ENCODE peak calls at places on chromosomes 4 and X, in four cellular contexts. K is sigmoid colon, J is GM23248, Z is endodermal cell. H is an unnamed sample.

GRCh38 chr4:57080781-57081650 is 29.2 kb downstream of the IGFBP7 start:
- DNase-seq in J (peak), Z (no peak), K (no peak), H (no peak)

GRCh38 chr4:166956484-166956883 is 277.8 kb downstream of the SPOCK3 start:
- DNase-seq in Z (no peak), K (no peak), J (no peak), H (no peak)

GRCh38 chr4:29541757-29542156 is 1178.4 kb upstream of the PCDH7 start:
- DNase-seq in K (no peak), Z (no peak), J (no peak), H (no peak)

GRCh38 chrX:150841466-150842197 is 56.8 kb downstream of the CD99L2 start:
- DNase-seq in Z (no peak), K (no peak), J (peak), H (no peak)

GRCh38 chrX:47360423-47361179 is 9.8 kb upstream of the ZNF157 start:
- DNase-seq in J (no peak), K (no peak), Z (no peak), H (no peak)

GRCh38 chrX:54754854-54755253 is 43.2 kb downstream of the ITIH6 start:
- DNase-seq in K (no peak), J (no peak), Z (no peak), H (no peak)

GRCh38 chrX:53246231-53246630 is 21.2 kb upstream of the KDM5C start:
- DNase-seq in Z (no peak), J (no peak), K (no peak), H (no peak)

GRCh38 chr4:164204434-164204833 is 549.5 kb upstream of the SMIM31 start:
- DNase-seq in J (peak), Z (peak), K (no peak), H (no peak)

GRCh38 chrX:147376601-147377387 is 534.9 kb upstream of the FMR1 start:
- DNase-seq in Z (peak), K (no peak), J (no peak), H (no peak)

GRCh38 chr4:121792966-121793365 is 8.2 kb upstream of the EXOSC9 start:
- DNase-seq in J (no peak), K (no peak), Z (no peak), H (no peak)

GRCh38 chr4:73684097-73684496 is 56.3 kb upstream of the CXCL8 start:
- DNase-seq in Z (no peak), K (no peak), J (no peak), H (no peak)

GRCh38 chrX:134694333-134694925 is 36.2 kb upstream of the PLAC1 start:
- DNase-seq in Z (no peak), J (no peak), K (no peak), H (no peak)

DNA sequence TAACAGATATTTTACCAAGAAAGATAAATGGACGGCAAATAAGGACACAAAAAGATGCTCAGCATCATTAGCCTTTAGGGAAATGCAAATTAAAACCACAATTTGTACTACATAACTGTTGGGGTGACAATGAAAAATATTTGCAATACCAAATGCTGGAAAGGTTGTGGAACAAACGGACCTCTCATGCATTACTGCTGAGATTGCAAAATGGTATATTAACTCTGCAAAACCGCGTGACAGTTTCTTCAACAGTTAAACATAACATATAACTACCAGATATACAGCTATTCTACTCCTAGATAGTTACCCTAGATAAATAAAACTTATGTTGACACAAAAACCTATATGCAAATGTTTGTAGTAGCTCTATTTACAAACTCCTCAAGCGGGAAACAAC is 6.3 kb upstream of the OTC start:
- DNase-seq in J (no peak), K (no peak), Z (no peak), H (no peak)
- H3K27ac ChIP-seq in J (no peak), K (no peak), Z (no peak), H (no peak)

DNA sequence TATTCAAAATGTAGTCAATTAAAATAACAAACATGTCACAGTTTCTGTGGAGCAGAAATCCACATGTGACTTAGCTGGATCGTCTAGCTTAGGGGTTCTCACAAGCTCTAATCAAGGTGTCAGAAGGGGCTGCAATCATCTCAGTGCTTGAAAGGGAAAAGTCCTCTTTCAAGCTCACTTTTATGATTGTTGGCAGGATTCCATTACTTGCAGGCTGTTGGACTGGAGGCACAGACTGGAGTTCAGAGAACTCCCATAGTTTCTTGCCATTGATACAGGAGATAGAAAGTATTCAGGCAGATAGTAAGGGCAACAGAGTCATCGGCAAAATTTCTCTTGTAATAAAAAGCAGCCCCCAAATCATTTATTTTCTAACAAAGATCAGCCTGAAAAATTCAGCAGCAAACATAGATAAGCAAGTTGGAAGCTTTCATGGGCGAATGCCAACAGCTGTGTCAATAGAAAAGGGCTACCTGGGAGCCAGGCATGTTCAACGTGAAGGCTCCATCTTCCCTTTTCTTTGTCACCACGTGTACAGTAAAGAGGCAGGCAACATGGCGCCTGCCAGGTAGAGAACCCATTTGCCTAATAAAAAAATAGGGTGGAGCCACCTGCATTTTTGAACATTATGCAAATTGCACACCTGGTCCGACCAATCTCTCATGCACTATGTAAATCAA is 64.4 kb downstream of the CXCL13 start:
- DNase-seq in K (no peak), J (no peak), Z (no peak), H (no peak)
- H3K27ac ChIP-seq in K (no peak), J (no peak), Z (no peak), H (no peak)

GRCh38 chr4:3711183-3712111 is 54.7 kb upstream of the ADRA2C start:
- DNase-seq in K (no peak), J (no peak), Z (no peak), H (no peak)
- H3K27ac ChIP-seq in K (no peak), J (no peak), Z (peak), H (no peak)

DNA sequence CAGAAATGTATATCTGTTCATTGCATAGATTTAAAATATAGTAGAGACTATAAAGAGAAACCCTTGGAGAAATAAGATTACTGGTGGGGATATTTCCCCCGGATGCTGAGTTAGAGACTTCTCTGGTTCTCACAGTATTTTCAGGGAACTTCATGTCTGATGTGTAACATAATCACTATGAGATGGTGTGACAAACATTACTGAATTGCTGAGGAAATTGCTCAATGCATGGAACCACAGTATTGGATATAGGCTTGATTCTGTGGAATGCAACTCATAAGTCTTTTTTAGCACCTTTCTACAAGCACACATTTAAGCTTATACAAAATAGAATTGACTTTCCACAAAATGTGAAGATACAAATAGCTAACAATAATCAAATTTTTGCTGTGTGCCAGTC is 152.7 kb downstream of the SOWAHB start:
- DNase-seq in K (no peak), Z (no peak), J (peak), H (no peak)
- H3K27ac ChIP-seq in K (no peak), Z (no peak), J (peak), H (no peak)

GRCh38 chrX:123665197-123665596 is 67.7 kb downstream of the THOC2 start:
- DNase-seq in K (no peak), Z (no peak), J (peak), H (no peak)
- H3K27ac ChIP-seq in K (no peak), Z (no peak), J (no peak), H (no peak)